ENCODE peak calls at places on chromosomes 5 and 9, in four cellular contexts. T, R, I and F are unnamed samples.

GRCh38 chr5:77697692-77698091 is 59.2 kb upstream of the OTP start:
- DNase-seq in T (no peak), R (no peak), I (no peak), F (no peak)

GRCh38 chr5:36079200-36079761 is 12.6 kb upstream of the UGT3A2 start:
- DNase-seq in T (peak; percentile 62), R (peak; percentile 65), I (peak; percentile 53), F (peak; percentile 72)

GRCh38 chr5:14268236-14268701 is 125.1 kb downstream of the TRIO start:
- DNase-seq in T (no peak), R (no peak), I (peak; percentile 42), F (no peak)

GRCh38 chr5:100905259-100905914 is 2.3 kb upstream of the ST8SIA4 start:
- DNase-seq in T (peak; percentile 16), R (no peak), I (no peak), F (no peak)

GRCh38 chr5:683619-684481 is 9.3 kb downstream of the TPPP start:
- DNase-seq in T (no peak), R (no peak), I (no peak), F (no peak)

GRCh38 chr5:149474198-149474597 is 77.0 kb downstream of the CSNK1A1 start:
- DNase-seq in T (peak; percentile 90), R (no peak), I (no peak), F (no peak)

GRCh38 chr9:91207481-91207888 is 154.2 kb downstream of the AUH start:
- DNase-seq in T (no peak), R (no peak), I (peak; percentile 38), F (no peak)

GRCh38 chr5:37412515-37412914 is 33.4 kb downstream of the WDR70 start:
- DNase-seq in T (no peak), R (no peak), I (no peak), F (no peak)

GRCh38 chr5:56610093-56610698 is 205.2 kb upstream of the MAP3K1 start:
- DNase-seq in T (no peak), R (no peak), I (no peak), F (no peak)

GRCh38 chr5:82422751-82423181 is 144.6 kb upstream of the RPS23 start:
- DNase-seq in T (peak; percentile 78), R (no peak), I (no peak), F (no peak)

GRCh38 chr9:3517377-3518048 is 8.3 kb downstream of the RFX3 start:
- DNase-seq in T (no peak), R (no peak), I (no peak), F (no peak)

GRCh38 chr5:76728965-76729364 is 13.0 kb downstream of the F2R start:
- DNase-seq in T (no peak), R (no peak), I (no peak), F (no peak)

GRCh38 chr5:80961376-80962281 is 1.5 kb downstream of the RASGRF2 start:
- DNase-seq in T (peak; percentile 69), R (no peak), I (no peak), F (no peak)

GRCh38 chr5:15334551-15335302 is 165.3 kb upstream of the FBXL7 start:
- DNase-seq in T (no peak), R (no peak), I (no peak), F (no peak)

GRCh38 chr5:148569948-148570347 is 84.4 kb downstream of the HTR4 start:
- DNase-seq in T (peak; percentile 55), R (no peak), I (no peak), F (no peak)

GRCh38 chr5:10975915-10976314 is 214.9 kb upstream of the DAP start:
- DNase-seq in T (no peak), R (no peak), I (no peak), F (no peak)

GRCh38 chr9:127347831-127348699 is 48.9 kb upstream of the SLC2A8 start:
- DNase-seq in T (peak; percentile 47), R (peak; percentile 29), I (peak; percentile 63), F (peak; percentile 40)

GRCh38 chr5:147348046-147348445 is 113.2 kb downstream of the STK32A start:
- DNase-seq in T (no peak), R (no peak), I (no peak), F (no peak)

GRCh38 chr9:20621553-20622329 is 558 bp downstream of the MLLT3 start:
- DNase-seq in T (peak; percentile 64), R (no peak), I (no peak), F (peak; percentile 62)

GRCh38 chr5:159052282-159053011 is 47.3 kb downstream of the EBF1 start:
- DNase-seq in T (no peak), R (no peak), I (no peak), F (no peak)

GRCh38 chr5:175752826-175753535 is 95.1 kb downstream of the HRH2 start:
- DNase-seq in T (no peak), R (no peak), I (no peak), F (no peak)

GRCh38 chr9:27634879-27635278 is 61.6 kb upstream of the C9orf72 start:
- DNase-seq in T (no peak), R (no peak), I (no peak), F (no peak)

GRCh38 chr5:38871790-38872551 is 26.2 kb downstream of the OSMR start:
- DNase-seq in T (no peak), R (no peak), I (no peak), F (no peak)

GRCh38 chr5:148267972-148268371 is 622 bp upstream of the SPINK13 start:
- DNase-seq in T (no peak), R (no peak), I (no peak), F (no peak)

GRCh38 chr9:133540336-133541025 is 6.0 kb downstream of the ADAMTSL2 start:
- DNase-seq in T (no peak), R (no peak), I (no peak), F (peak; percentile 72)

GRCh38 chr9:105064248-105065118 is 136.5 kb upstream of the ABCA1 start:
- DNase-seq in T (peak; percentile 93), R (peak; percentile 57), I (peak; percentile 95), F (no peak)

GRCh38 chr5:68251386-68251785 is 35.8 kb downstream of the PIK3R1 start:
- DNase-seq in T (no peak), R (no peak), I (no peak), F (no peak)

GRCh38 chr5:81425569-81425968 is 31.6 kb upstream of the ACOT12 start:
- DNase-seq in T (peak; percentile 35), R (peak; percentile 32), I (peak; percentile 21), F (peak; percentile 37)

GRCh38 chr9:108844856-108845255 is 10.9 kb downstream of the ACTL7B start:
- DNase-seq in T (no peak), R (no peak), I (no peak), F (no peak)

GRCh38 chr5:78574731-78575161 is 73.8 kb downstream of the LHFPL2 start:
- DNase-seq in T (peak; percentile 51), R (no peak), I (no peak), F (peak; percentile 45)

GRCh38 chr9:38686923-38687322 is 33.0 kb downstream of the FAM240B start:
- DNase-seq in T (no peak), R (no peak), I (no peak), F (no peak)

GRCh38 chr9:128128836-128129590 is 1.5 kb upstream of the PTGES2 start:
- DNase-seq in T (no peak), R (no peak), I (no peak), F (no peak)

GRCh38 chr9:133075925-133076324 is 14.1 kb downstream of the CEL start:
- DNase-seq in T (no peak), R (no peak), I (no peak), F (no peak)

GRCh38 chr9:87213948-87214347 is 266.6 kb upstream of the GAS1 start:
- DNase-seq in T (no peak), R (no peak), I (no peak), F (no peak)

GRCh38 chr9:133162802-133163558 is 734 bp downstream of the GBGT1 start:
- DNase-seq in T (no peak), R (no peak), I (no peak), F (no peak)